ENCODE peak calls at places on chromosomes 12 and 14, in nine cellular contexts. E is amniotic stem cell; Q is LoVo; A is CD4-positive, alpha-beta memory T cell; H is stimulated activated CD4-positive, alpha-beta T cell treated with anti-CD3 and anti-CD28 coated beads, Interleukin-12 subunit alpha, Interleukin-12 subunit beta, amount 100 ng/mL, for 24 hours; R is CD4-positive, alpha-beta T cell; Z is T follicular helper cell; M is fibroblast of pulmonary artery; D is left colon. B is an unnamed sample.

GRCh38 chr14:59439256-59440015 is 25.7 kb downstream of the GPR135 start:
- DNase-seq in E (no peak), Q (no peak), A (no peak), H (no peak), R (no peak), Z (no peak), M (peak), D (no peak), B (no peak)

GRCh38 chr12:59615392-59616165 is 19.8 kb downstream of the SLC16A7 start:
- DNase-seq in E (no peak), Q (no peak), A (no peak), H (no peak), R (no peak), Z (no peak), M (no peak), D (no peak), B (no peak)

GRCh38 chr14:21990116-21990515 is 316.5 kb upstream of the OR4E1 start:
- DNase-seq in E (no peak), Q (no peak), A (peak), H (no peak), R (no peak), Z (no peak), M (peak), D (no peak), B (no peak)

GRCh38 chr14:88264116-88264515 is 59.0 kb downstream of the KCNK10 start:
- DNase-seq in E (no peak), Q (no peak), A (no peak), H (no peak), R (no peak), Z (no peak), M (no peak), D (no peak), B (no peak)

GRCh38 chr12:121789233-121789781 is 4.2 kb downstream of the RHOF start:
- DNase-seq in E (no peak), Q (no peak), A (peak), H (no peak), R (no peak), Z (no peak), M (no peak), D (peak), B (peak)

GRCh38 chr14:105436402-105436801 is 16.8 kb downstream of the MTA1 start:
- DNase-seq in E (no peak), Q (no peak), A (no peak), H (no peak), R (no peak), Z (no peak), M (no peak), D (no peak), B (no peak)

GRCh38 chr12:123445388-123446344 is 9.2 kb upstream of the RILPL2 start:
- DNase-seq in E (peak), Q (no peak), A (no peak), H (no peak), R (no peak), Z (no peak), M (peak), D (no peak), B (no peak)

GRCh38 chr12:2580821-2581220 is 213.9 kb upstream of the FKBP4 start:
- DNase-seq in E (no peak), Q (no peak), A (no peak), H (no peak), R (no peak), Z (no peak), M (no peak), D (no peak), B (no peak)

GRCh38 chr12:103928736-103929050 is 1.5 kb upstream of the HSP90B1 start:
- DNase-seq in E (no peak), Q (no peak), A (no peak), H (peak), R (peak), Z (peak), M (no peak), D (peak), B (peak)

GRCh38 chr14:34212574-34212973 is 249.5 kb downstream of the SPTSSA start:
- DNase-seq in E (no peak), Q (no peak), A (no peak), H (no peak), R (no peak), Z (no peak), M (no peak), D (no peak), B (no peak)

GRCh38 chr14:105392161-105393090 is 5.9 kb upstream of the TEX22 start:
- DNase-seq in E (no peak), Q (no peak), A (no peak), H (no peak), R (no peak), Z (no peak), M (no peak), D (no peak), B (no peak)